ENCODE peak calls at places on chromosomes 4 and X, in eight cellular contexts. One of them, this sample, is unnamed.

GRCh38 chr4:93743638-93744037 is 84.9 kb upstream of the ATOH1 start:
- DNase-seq in epithelial cell of esophagus: no peak
- DNase-seq in dorsolateral prefrontal cortex: no peak
- DNase-seq in testis: no peak
- DNase-seq in lung: no peak
- DNase-seq in suprapubic skin: no peak
- DNase-seq in cardiac muscle cell: no peak
- DNase-seq in fibroblast of pulmonary artery: no peak
- DNase-seq in this sample: no peak

GRCh38 chrX:45771114-45771513 is 570.4 kb upstream of the DIPK2B start:
- DNase-seq in fibroblast of pulmonary artery: peak
- DNase-seq in suprapubic skin: no peak
- DNase-seq in cardiac muscle cell: no peak
- DNase-seq in dorsolateral prefrontal cortex: peak
- DNase-seq in lung: peak
- DNase-seq in epithelial cell of esophagus: peak
- DNase-seq in testis: no peak
- DNase-seq in this sample: peak

GRCh38 chr4:128812360-128812958 is 3.0 kb downstream of the JADE1 start:
- DNase-seq in lung: peak
- DNase-seq in epithelial cell of esophagus: peak
- DNase-seq in testis: peak
- DNase-seq in dorsolateral prefrontal cortex: no peak
- DNase-seq in suprapubic skin: peak
- DNase-seq in cardiac muscle cell: peak
- DNase-seq in fibroblast of pulmonary artery: peak
- DNase-seq in this sample: no peak

GRCh38 chrX:39425124-39425806 is 624.0 kb downstream of the MID1IP1 start:
- DNase-seq in testis: no peak
- DNase-seq in dorsolateral prefrontal cortex: no peak
- DNase-seq in cardiac muscle cell: no peak
- DNase-seq in suprapubic skin: no peak
- DNase-seq in fibroblast of pulmonary artery: no peak
- DNase-seq in lung: no peak
- DNase-seq in epithelial cell of esophagus: no peak
- DNase-seq in this sample: no peak

GRCh38 chrX:47187106-47187677 is 6.4 kb upstream of the UBA1 start:
- DNase-seq in suprapubic skin: no peak
- DNase-seq in dorsolateral prefrontal cortex: no peak
- DNase-seq in epithelial cell of esophagus: no peak
- DNase-seq in cardiac muscle cell: no peak
- DNase-seq in testis: no peak
- DNase-seq in lung: no peak
- DNase-seq in fibroblast of pulmonary artery: no peak
- DNase-seq in this sample: no peak

GRCh38 chr4:119041951-119042560 is 93.6 kb upstream of the MYOZ2 start:
- DNase-seq in epithelial cell of esophagus: peak
- DNase-seq in fibroblast of pulmonary artery: peak
- DNase-seq in cardiac muscle cell: peak
- DNase-seq in lung: peak
- DNase-seq in testis: peak
- DNase-seq in dorsolateral prefrontal cortex: peak
- DNase-seq in suprapubic skin: no peak
- DNase-seq in this sample: peak

GRCh38 chr4:106497271-106497670 is 128.7 kb upstream of the GIMD1 start:
- DNase-seq in epithelial cell of esophagus: no peak
- DNase-seq in suprapubic skin: no peak
- DNase-seq in cardiac muscle cell: no peak
- DNase-seq in fibroblast of pulmonary artery: no peak
- DNase-seq in lung: no peak
- DNase-seq in dorsolateral prefrontal cortex: no peak
- DNase-seq in testis: no peak
- DNase-seq in this sample: no peak

GRCh38 chrX:21875013-21875412 is 19.2 kb downstream of the YY2 start:
- DNase-seq in cardiac muscle cell: no peak
- DNase-seq in suprapubic skin: no peak
- DNase-seq in dorsolateral prefrontal cortex: no peak
- DNase-seq in epithelial cell of esophagus: no peak
- DNase-seq in fibroblast of pulmonary artery: no peak
- DNase-seq in lung: no peak
- DNase-seq in testis: no peak
- DNase-seq in this sample: no peak

GRCh38 chr4:100189820-100190642 is at the start of gene DDIT4L:
- DNase-seq in dorsolateral prefrontal cortex: peak
- DNase-seq in suprapubic skin: peak
- DNase-seq in cardiac muscle cell: peak
- DNase-seq in fibroblast of pulmonary artery: peak
- DNase-seq in testis: peak
- DNase-seq in epithelial cell of esophagus: peak
- DNase-seq in lung: peak
- DNase-seq in this sample: no peak

GRCh38 chr4:43456383-43456782 is 563.9 kb downstream of the GRXCR1 start:
- DNase-seq in lung: no peak
- DNase-seq in dorsolateral prefrontal cortex: no peak
- DNase-seq in testis: no peak
- DNase-seq in epithelial cell of esophagus: peak
- DNase-seq in cardiac muscle cell: no peak
- DNase-seq in suprapubic skin: no peak
- DNase-seq in fibroblast of pulmonary artery: peak
- DNase-seq in this sample: peak

GRCh38 chr4:77308843-77309242 is 151.8 kb downstream of the CCNG2 start:
- DNase-seq in fibroblast of pulmonary artery: peak
- DNase-seq in lung: no peak
- DNase-seq in testis: no peak
- DNase-seq in epithelial cell of esophagus: peak
- DNase-seq in dorsolateral prefrontal cortex: no peak
- DNase-seq in cardiac muscle cell: peak
- DNase-seq in suprapubic skin: no peak
- DNase-seq in this sample: no peak

GRCh38 chr4:167230744-167231143 is 3.5 kb downstream of the SPOCK3 start:
- DNase-seq in lung: no peak
- DNase-seq in dorsolateral prefrontal cortex: no peak
- DNase-seq in cardiac muscle cell: no peak
- DNase-seq in epithelial cell of esophagus: no peak
- DNase-seq in fibroblast of pulmonary artery: no peak
- DNase-seq in suprapubic skin: no peak
- DNase-seq in testis: no peak
- DNase-seq in this sample: no peak

GRCh38 chr4:167234388-167234881 is at the start of gene SPOCK3:
- DNase-seq in fibroblast of pulmonary artery: peak
- DNase-seq in testis: peak
- DNase-seq in cardiac muscle cell: peak
- DNase-seq in dorsolateral prefrontal cortex: peak
- DNase-seq in lung: peak
- DNase-seq in epithelial cell of esophagus: peak
- DNase-seq in suprapubic skin: no peak
- DNase-seq in this sample: peak

GRCh38 chr4:167233523-167234387 is 539 bp downstream of the SPOCK3 start:
- DNase-seq in suprapubic skin: no peak
- DNase-seq in testis: no peak
- DNase-seq in lung: no peak
- DNase-seq in fibroblast of pulmonary artery: peak
- DNase-seq in dorsolateral prefrontal cortex: peak
- DNase-seq in cardiac muscle cell: peak
- DNase-seq in epithelial cell of esophagus: peak
- DNase-seq in this sample: peak

GRCh38 chr4:167238226-167238625 is 3.9 kb upstream of the SPOCK3 start:
- DNase-seq in cardiac muscle cell: no peak
- DNase-seq in testis: no peak
- DNase-seq in epithelial cell of esophagus: peak
- DNase-seq in fibroblast of pulmonary artery: no peak
- DNase-seq in dorsolateral prefrontal cortex: no peak
- DNase-seq in suprapubic skin: no peak
- DNase-seq in lung: no peak
- DNase-seq in this sample: no peak

DNA sequence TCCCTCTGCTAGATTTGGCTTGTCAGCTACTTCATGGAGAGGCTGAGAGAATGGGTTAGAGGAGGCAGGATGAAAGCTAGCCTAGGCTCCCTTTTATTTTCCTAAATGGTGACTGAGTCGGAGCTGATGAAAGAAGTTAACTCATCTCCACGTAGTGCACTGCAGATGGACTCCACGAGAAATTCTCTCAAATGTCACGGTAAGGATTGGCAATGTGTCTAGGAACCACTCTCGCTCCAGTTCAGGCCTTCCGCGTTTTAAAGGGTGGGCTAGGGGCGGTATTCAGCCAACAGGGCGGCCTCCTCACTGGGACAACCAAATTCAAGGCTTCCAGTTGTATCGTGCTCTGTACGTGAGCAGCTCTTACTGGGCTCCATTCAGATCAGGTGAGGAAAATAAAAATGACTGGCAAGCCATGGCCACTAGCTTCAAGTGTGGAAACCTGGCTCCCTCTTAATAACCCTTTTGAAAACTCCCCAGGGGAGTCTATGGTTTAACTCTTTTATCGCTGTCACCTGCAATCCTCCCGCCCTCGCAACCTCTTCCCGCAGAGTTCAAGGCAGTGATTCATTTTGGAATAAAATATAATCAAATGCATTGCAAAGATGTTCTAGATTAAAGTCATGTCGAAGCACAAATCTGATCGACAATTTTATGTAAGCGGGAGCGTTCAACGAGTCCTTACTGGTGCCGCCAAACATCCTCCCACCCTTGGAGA is 1.3 kb downstream of the SPOCK3 start:
- DNase-seq in cardiac muscle cell: peak
- DNase-seq in suprapubic skin: no peak
- DNase-seq in fibroblast of pulmonary artery: no peak
- DNase-seq in epithelial cell of esophagus: no peak
- DNase-seq in lung: no peak
- DNase-seq in testis: no peak
- DNase-seq in dorsolateral prefrontal cortex: peak
- DNase-seq in this sample: no peak
- H3K4me3 ChIP-seq in cardiac muscle cell: peak
- H3K4me3 ChIP-seq in suprapubic skin: no peak
- H3K4me3 ChIP-seq in fibroblast of pulmonary artery: no peak
- H3K4me3 ChIP-seq in epithelial cell of esophagus: peak
- H3K4me3 ChIP-seq in lung: no peak
- H3K4me3 ChIP-seq in testis: peak
- H3K4me3 ChIP-seq in dorsolateral prefrontal cortex: peak
- H3K4me3 ChIP-seq in this sample: peak

GRCh38 chrX:108437789-108438623 is at the start of gene COL4A6:
- DNase-seq in testis: peak
- DNase-seq in fibroblast of pulmonary artery: no peak
- DNase-seq in lung: no peak
- DNase-seq in dorsolateral prefrontal cortex: no peak
- DNase-seq in cardiac muscle cell: peak
- DNase-seq in suprapubic skin: no peak
- DNase-seq in epithelial cell of esophagus: peak
- DNase-seq in this sample: no peak

GRCh38 chrX:108437354-108437753 is 868 bp downstream of the COL4A6 start:
- DNase-seq in cardiac muscle cell: peak
- DNase-seq in dorsolateral prefrontal cortex: no peak
- DNase-seq in suprapubic skin: no peak
- DNase-seq in epithelial cell of esophagus: peak
- DNase-seq in fibroblast of pulmonary artery: no peak
- DNase-seq in testis: no peak
- DNase-seq in lung: no peak
- DNase-seq in this sample: no peak

GRCh38 chrX:108443065-108443464 is 3.4 kb downstream of the COL4A5 start:
- DNase-seq in fibroblast of pulmonary artery: no peak
- DNase-seq in suprapubic skin: no peak
- DNase-seq in epithelial cell of esophagus: no peak
- DNase-seq in lung: no peak
- DNase-seq in testis: no peak
- DNase-seq in dorsolateral prefrontal cortex: no peak
- DNase-seq in cardiac muscle cell: no peak
- DNase-seq in this sample: no peak

GRCh38 chrX:108439434-108439883 is at the start of gene COL4A5:
- DNase-seq in epithelial cell of esophagus: peak
- DNase-seq in dorsolateral prefrontal cortex: peak
- DNase-seq in testis: peak
- DNase-seq in fibroblast of pulmonary artery: peak
- DNase-seq in lung: peak
- DNase-seq in suprapubic skin: no peak
- DNase-seq in cardiac muscle cell: peak
- DNase-seq in this sample: peak

GRCh38 chrX:108439961-108440696 is 491 bp downstream of the COL4A5 start:
- DNase-seq in epithelial cell of esophagus: peak
- DNase-seq in fibroblast of pulmonary artery: no peak
- DNase-seq in testis: peak
- DNase-seq in lung: no peak
- DNase-seq in dorsolateral prefrontal cortex: no peak
- DNase-seq in cardiac muscle cell: peak
- DNase-seq in suprapubic skin: no peak
- DNase-seq in this sample: no peak
- H3K4me3 ChIP-seq in epithelial cell of esophagus: peak
- H3K4me3 ChIP-seq in fibroblast of pulmonary artery: peak
- H3K4me3 ChIP-seq in testis: peak
- H3K4me3 ChIP-seq in lung: peak
- H3K4me3 ChIP-seq in dorsolateral prefrontal cortex: peak
- H3K4me3 ChIP-seq in cardiac muscle cell: peak
- H3K4me3 ChIP-seq in suprapubic skin: peak
- H3K4me3 ChIP-seq in this sample: peak

GRCh38 chrX:49310371-49310770 is 6.9 kb downstream of the GAGE10 start:
- DNase-seq in suprapubic skin: no peak
- DNase-seq in testis: no peak
- DNase-seq in fibroblast of pulmonary artery: no peak
- DNase-seq in dorsolateral prefrontal cortex: no peak
- DNase-seq in lung: no peak
- DNase-seq in epithelial cell of esophagus: peak
- DNase-seq in cardiac muscle cell: no peak
- DNase-seq in this sample: no peak
- H3K4me3 ChIP-seq in suprapubic skin: peak
- H3K4me3 ChIP-seq in testis: no peak
- H3K4me3 ChIP-seq in fibroblast of pulmonary artery: no peak
- H3K4me3 ChIP-seq in dorsolateral prefrontal cortex: no peak
- H3K4me3 ChIP-seq in lung: no peak
- H3K4me3 ChIP-seq in epithelial cell of esophagus: no peak
- H3K4me3 ChIP-seq in cardiac muscle cell: no peak
- H3K4me3 ChIP-seq in this sample: no peak

GRCh38 chrX:53050841-53051240 is 2.3 kb downstream of the GPR173 start:
- DNase-seq in fibroblast of pulmonary artery: no peak
- DNase-seq in dorsolateral prefrontal cortex: no peak
- DNase-seq in lung: no peak
- DNase-seq in cardiac muscle cell: no peak
- DNase-seq in suprapubic skin: no peak
- DNase-seq in testis: no peak
- DNase-seq in epithelial cell of esophagus: no peak
- DNase-seq in this sample: peak
- H3K4me3 ChIP-seq in fibroblast of pulmonary artery: peak
- H3K4me3 ChIP-seq in dorsolateral prefrontal cortex: peak
- H3K4me3 ChIP-seq in lung: no peak
- H3K4me3 ChIP-seq in cardiac muscle cell: no peak
- H3K4me3 ChIP-seq in suprapubic skin: no peak
- H3K4me3 ChIP-seq in testis: no peak
- H3K4me3 ChIP-seq in epithelial cell of esophagus: no peak
- H3K4me3 ChIP-seq in this sample: peak

DNA sequence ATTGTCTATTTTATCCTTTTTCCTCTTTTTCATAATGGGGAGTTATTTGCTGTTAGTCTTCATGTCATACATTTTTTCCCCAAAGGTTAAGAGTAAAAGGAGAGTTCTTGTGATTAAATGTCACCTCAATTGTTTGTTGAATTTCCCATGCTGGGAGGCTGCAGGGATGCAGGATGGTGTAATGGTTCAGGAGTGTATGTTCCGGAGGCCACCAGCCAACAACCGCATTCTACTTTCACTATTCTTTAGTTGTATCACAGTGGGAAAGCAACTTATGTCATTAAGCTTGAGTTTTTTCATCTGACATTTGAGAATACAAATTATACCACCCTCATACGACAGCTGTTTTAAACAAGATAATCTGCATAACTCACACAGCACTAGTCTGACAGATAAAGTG is 15.4 kb downstream of the AFP start:
- DNase-seq in suprapubic skin: no peak
- DNase-seq in testis: no peak
- DNase-seq in dorsolateral prefrontal cortex: no peak
- DNase-seq in lung: no peak
- DNase-seq in cardiac muscle cell: no peak
- DNase-seq in epithelial cell of esophagus: no peak
- DNase-seq in fibroblast of pulmonary artery: peak
- DNase-seq in this sample: peak
- H3K4me3 ChIP-seq in suprapubic skin: no peak
- H3K4me3 ChIP-seq in testis: no peak
- H3K4me3 ChIP-seq in dorsolateral prefrontal cortex: no peak
- H3K4me3 ChIP-seq in lung: no peak
- H3K4me3 ChIP-seq in cardiac muscle cell: no peak
- H3K4me3 ChIP-seq in epithelial cell of esophagus: no peak
- H3K4me3 ChIP-seq in fibroblast of pulmonary artery: no peak
- H3K4me3 ChIP-seq in this sample: no peak